ENCODE peak calls at places on chromosomes 13 and 19, in seven cellular contexts. One of them, this sample, is unnamed.

GRCh38 chr19:8592231-8593009 is 15.2 kb upstream of the MYO1F start:
- DNase-seq in sigmoid colon: peak; percentile 99
- DNase-seq in lower leg skin: peak; percentile 99
- DNase-seq in body of pancreas: peak; percentile 90
- DNase-seq in suprapubic skin: peak; percentile 98
- DNase-seq in upper lobe of left lung: peak; percentile 93
- DNase-seq in adrenal gland: peak; percentile 96
- DNase-seq in this sample: peak; percentile 97

GRCh38 chr19:14560776-14561108 is 11.1 kb downstream of the NDUFB7 start:
- DNase-seq in sigmoid colon: no peak
- DNase-seq in lower leg skin: no peak
- DNase-seq in body of pancreas: no peak
- DNase-seq in suprapubic skin: no peak
- DNase-seq in upper lobe of left lung: no peak
- DNase-seq in adrenal gland: no peak
- DNase-seq in this sample: no peak

GRCh38 chr13:24033527-24034302 is 126.8 kb upstream of the SPATA13 start:
- DNase-seq in sigmoid colon: no peak
- DNase-seq in lower leg skin: no peak
- DNase-seq in body of pancreas: peak; percentile 34
- DNase-seq in suprapubic skin: no peak
- DNase-seq in upper lobe of left lung: no peak
- DNase-seq in adrenal gland: no peak
- DNase-seq in this sample: no peak

GRCh38 chr13:48749144-48749543 is 95.4 kb downstream of the CYSLTR2 start:
- DNase-seq in sigmoid colon: no peak
- DNase-seq in lower leg skin: no peak
- DNase-seq in body of pancreas: no peak
- DNase-seq in suprapubic skin: no peak
- DNase-seq in upper lobe of left lung: no peak
- DNase-seq in adrenal gland: peak; percentile 51
- DNase-seq in this sample: peak; percentile 50

GRCh38 chr19:39160523-39160861 is 34.9 kb downstream of the PAK4 start:
- DNase-seq in sigmoid colon: peak; percentile 87
- DNase-seq in lower leg skin: no peak
- DNase-seq in body of pancreas: peak; percentile 64
- DNase-seq in suprapubic skin: no peak
- DNase-seq in upper lobe of left lung: no peak
- DNase-seq in adrenal gland: peak; percentile 50
- DNase-seq in this sample: no peak

GRCh38 chr19:48633148-48634035 is 3.8 kb downstream of the DBP start:
- DNase-seq in sigmoid colon: no peak
- DNase-seq in lower leg skin: no peak
- DNase-seq in body of pancreas: no peak
- DNase-seq in suprapubic skin: no peak
- DNase-seq in upper lobe of left lung: no peak
- DNase-seq in adrenal gland: peak; percentile 54
- DNase-seq in this sample: no peak

GRCh38 chr13:71030789-71031188 is 836.2 kb downstream of the DACH1 start:
- DNase-seq in sigmoid colon: no peak
- DNase-seq in lower leg skin: no peak
- DNase-seq in body of pancreas: no peak
- DNase-seq in suprapubic skin: no peak
- DNase-seq in upper lobe of left lung: no peak
- DNase-seq in adrenal gland: no peak
- DNase-seq in this sample: no peak

GRCh38 chr19:16969127-16969526 is 57.5 kb downstream of the CPAMD8 start:
- DNase-seq in sigmoid colon: no peak
- DNase-seq in lower leg skin: no peak
- DNase-seq in body of pancreas: no peak
- DNase-seq in suprapubic skin: no peak
- DNase-seq in upper lobe of left lung: no peak
- DNase-seq in adrenal gland: no peak
- DNase-seq in this sample: no peak

GRCh38 chr19:30692517-30692870 is 320.3 kb downstream of the ZNF536 start:
- DNase-seq in sigmoid colon: peak; percentile 72
- DNase-seq in lower leg skin: peak; percentile 79
- DNase-seq in body of pancreas: peak; percentile 33
- DNase-seq in suprapubic skin: peak; percentile 79
- DNase-seq in upper lobe of left lung: no peak
- DNase-seq in adrenal gland: no peak
- DNase-seq in this sample: no peak

GRCh38 chr13:48297131-48297786 is 6.3 kb upstream of the RB1 start:
- DNase-seq in sigmoid colon: no peak
- DNase-seq in lower leg skin: no peak
- DNase-seq in body of pancreas: no peak
- DNase-seq in suprapubic skin: no peak
- DNase-seq in upper lobe of left lung: no peak
- DNase-seq in adrenal gland: no peak
- DNase-seq in this sample: no peak

GRCh38 chr13:72648513-72649065 is 78.8 kb downstream of the MZT1 start:
- DNase-seq in sigmoid colon: no peak
- DNase-seq in lower leg skin: no peak
- DNase-seq in body of pancreas: no peak
- DNase-seq in suprapubic skin: no peak
- DNase-seq in upper lobe of left lung: no peak
- DNase-seq in adrenal gland: no peak
- DNase-seq in this sample: no peak

GRCh38 chr19:13127051-13127450 is 9.0 kb downstream of the NACC1 start:
- DNase-seq in sigmoid colon: no peak
- DNase-seq in lower leg skin: no peak
- DNase-seq in body of pancreas: no peak
- DNase-seq in suprapubic skin: no peak
- DNase-seq in upper lobe of left lung: no peak
- DNase-seq in adrenal gland: no peak
- DNase-seq in this sample: no peak

GRCh38 chr13:50366488-50367174 is 351.4 kb downstream of the KCNRG start:
- DNase-seq in sigmoid colon: no peak
- DNase-seq in lower leg skin: no peak
- DNase-seq in body of pancreas: no peak
- DNase-seq in suprapubic skin: no peak
- DNase-seq in upper lobe of left lung: no peak
- DNase-seq in adrenal gland: no peak
- DNase-seq in this sample: no peak

GRCh38 chr19:5038631-5039271 is 69.8 kb downstream of the KDM4B start:
- DNase-seq in sigmoid colon: no peak
- DNase-seq in lower leg skin: no peak
- DNase-seq in body of pancreas: no peak
- DNase-seq in suprapubic skin: no peak
- DNase-seq in upper lobe of left lung: peak; percentile 45
- DNase-seq in adrenal gland: no peak
- DNase-seq in this sample: no peak

GRCh38 chr13:44735806-44736205 is 159.7 kb upstream of the TSC22D1 start:
- DNase-seq in sigmoid colon: no peak
- DNase-seq in lower leg skin: no peak
- DNase-seq in body of pancreas: no peak
- DNase-seq in suprapubic skin: no peak
- DNase-seq in upper lobe of left lung: no peak
- DNase-seq in adrenal gland: no peak
- DNase-seq in this sample: no peak

GRCh38 chr19:49793561-49793840 is 19.6 kb downstream of the FUZ start:
- DNase-seq in sigmoid colon: no peak
- DNase-seq in lower leg skin: no peak
- DNase-seq in body of pancreas: no peak
- DNase-seq in suprapubic skin: no peak
- DNase-seq in upper lobe of left lung: no peak
- DNase-seq in adrenal gland: peak; percentile 92
- DNase-seq in this sample: no peak

GRCh38 chr13:52845766-52846566 is 2.5 kb downstream of the PCDH8 start:
- DNase-seq in sigmoid colon: no peak
- DNase-seq in lower leg skin: no peak
- DNase-seq in body of pancreas: peak; percentile 27
- DNase-seq in suprapubic skin: no peak
- DNase-seq in upper lobe of left lung: peak; percentile 87
- DNase-seq in adrenal gland: no peak
- DNase-seq in this sample: no peak

GRCh38 chr13:50844181-50844875 is 836 bp upstream of the DLEU7 start:
- DNase-seq in sigmoid colon: no peak
- DNase-seq in lower leg skin: no peak
- DNase-seq in body of pancreas: no peak
- DNase-seq in suprapubic skin: no peak
- DNase-seq in upper lobe of left lung: no peak
- DNase-seq in adrenal gland: no peak
- DNase-seq in this sample: no peak

GRCh38 chr19:42216653-42217521 is 590 bp downstream of the DEDD2 start:
- DNase-seq in sigmoid colon: peak; percentile 78
- DNase-seq in lower leg skin: peak; percentile 91
- DNase-seq in body of pancreas: peak; percentile 59
- DNase-seq in suprapubic skin: peak; percentile 83
- DNase-seq in upper lobe of left lung: peak; percentile 90
- DNase-seq in adrenal gland: no peak
- DNase-seq in this sample: peak; percentile 52

GRCh38 chr19:36573948-36574726 is 1.0 kb upstream of the ZNF529 start:
- DNase-seq in sigmoid colon: no peak
- DNase-seq in lower leg skin: no peak
- DNase-seq in body of pancreas: peak; percentile 51
- DNase-seq in suprapubic skin: no peak
- DNase-seq in upper lobe of left lung: no peak
- DNase-seq in adrenal gland: peak; percentile 17
- DNase-seq in this sample: no peak

GRCh38 chr19:799076-799881 is 2.0 kb downstream of the PTBP1 start:
- DNase-seq in sigmoid colon: no peak
- DNase-seq in lower leg skin: no peak
- DNase-seq in body of pancreas: peak; percentile 69
- DNase-seq in suprapubic skin: no peak
- DNase-seq in upper lobe of left lung: peak; percentile 81
- DNase-seq in adrenal gland: no peak
- DNase-seq in this sample: no peak

GRCh38 chr13:51222510-51223283 is 499 bp downstream of the FAM124A start:
- DNase-seq in sigmoid colon: no peak
- DNase-seq in lower leg skin: no peak
- DNase-seq in body of pancreas: no peak
- DNase-seq in suprapubic skin: no peak
- DNase-seq in upper lobe of left lung: no peak
- DNase-seq in adrenal gland: no peak
- DNase-seq in this sample: no peak

GRCh38 chr13:50030315-50030714 is 15.1 kb downstream of the KCNRG start:
- DNase-seq in sigmoid colon: no peak
- DNase-seq in lower leg skin: no peak
- DNase-seq in body of pancreas: no peak
- DNase-seq in suprapubic skin: no peak
- DNase-seq in upper lobe of left lung: no peak
- DNase-seq in adrenal gland: no peak
- DNase-seq in this sample: no peak

GRCh38 chr13:106297283-106297682 is 238.2 kb downstream of the EFNB2 start:
- DNase-seq in sigmoid colon: no peak
- DNase-seq in lower leg skin: no peak
- DNase-seq in body of pancreas: no peak
- DNase-seq in suprapubic skin: no peak
- DNase-seq in upper lobe of left lung: no peak
- DNase-seq in adrenal gland: no peak
- DNase-seq in this sample: no peak

GRCh38 chr13:106306748-106307277 is 228.6 kb downstream of the EFNB2 start:
- DNase-seq in sigmoid colon: no peak
- DNase-seq in lower leg skin: no peak
- DNase-seq in body of pancreas: no peak
- DNase-seq in suprapubic skin: no peak
- DNase-seq in upper lobe of left lung: no peak
- DNase-seq in adrenal gland: no peak
- DNase-seq in this sample: no peak

GRCh38 chr13:106302843-106303242 is 232.6 kb downstream of the EFNB2 start:
- DNase-seq in sigmoid colon: no peak
- DNase-seq in lower leg skin: no peak
- DNase-seq in body of pancreas: no peak
- DNase-seq in suprapubic skin: no peak
- DNase-seq in upper lobe of left lung: no peak
- DNase-seq in adrenal gland: no peak
- DNase-seq in this sample: no peak

GRCh38 chr13:106299616-106300015 is 235.8 kb downstream of the EFNB2 start:
- DNase-seq in sigmoid colon: no peak
- DNase-seq in lower leg skin: no peak
- DNase-seq in body of pancreas: no peak
- DNase-seq in suprapubic skin: no peak
- DNase-seq in upper lobe of left lung: no peak
- DNase-seq in adrenal gland: no peak
- DNase-seq in this sample: no peak

GRCh38 chr13:106302011-106302410 is 233.5 kb downstream of the EFNB2 start:
- DNase-seq in sigmoid colon: no peak
- DNase-seq in lower leg skin: no peak
- DNase-seq in body of pancreas: no peak
- DNase-seq in suprapubic skin: no peak
- DNase-seq in upper lobe of left lung: no peak
- DNase-seq in adrenal gland: no peak
- DNase-seq in this sample: no peak
- H3K4me3 ChIP-seq in sigmoid colon: no peak overlapping the region
- H3K4me3 ChIP-seq in lower leg skin: no peak overlapping the region
- H3K4me3 ChIP-seq in body of pancreas: no peak overlapping the region
- H3K4me3 ChIP-seq in suprapubic skin: no peak overlapping the region
- H3K4me3 ChIP-seq in upper lobe of left lung: no peak overlapping the region
- H3K4me3 ChIP-seq in adrenal gland: no peak overlapping the region
- H3K4me3 ChIP-seq in this sample: no peak overlapping the region

GRCh38 chr19:51372649-51373504 is at the start of gene NKG7:
- DNase-seq in sigmoid colon: no peak
- DNase-seq in lower leg skin: no peak
- DNase-seq in body of pancreas: no peak
- DNase-seq in suprapubic skin: no peak
- DNase-seq in upper lobe of left lung: no peak
- DNase-seq in adrenal gland: no peak
- DNase-seq in this sample: no peak
- TF ChIP-seq POLR2A in sigmoid colon: no peak
- TF ChIP-seq POLR2A in lower leg skin: no peak
- TF ChIP-seq POLR2A in body of pancreas: no peak
- TF ChIP-seq POLR2A in suprapubic skin: no peak
- TF ChIP-seq POLR2A in upper lobe of left lung: no peak
- TF ChIP-seq POLR2A in adrenal gland: no peak
- TF ChIP-seq POLR2A in this sample: no peak

DNA sequence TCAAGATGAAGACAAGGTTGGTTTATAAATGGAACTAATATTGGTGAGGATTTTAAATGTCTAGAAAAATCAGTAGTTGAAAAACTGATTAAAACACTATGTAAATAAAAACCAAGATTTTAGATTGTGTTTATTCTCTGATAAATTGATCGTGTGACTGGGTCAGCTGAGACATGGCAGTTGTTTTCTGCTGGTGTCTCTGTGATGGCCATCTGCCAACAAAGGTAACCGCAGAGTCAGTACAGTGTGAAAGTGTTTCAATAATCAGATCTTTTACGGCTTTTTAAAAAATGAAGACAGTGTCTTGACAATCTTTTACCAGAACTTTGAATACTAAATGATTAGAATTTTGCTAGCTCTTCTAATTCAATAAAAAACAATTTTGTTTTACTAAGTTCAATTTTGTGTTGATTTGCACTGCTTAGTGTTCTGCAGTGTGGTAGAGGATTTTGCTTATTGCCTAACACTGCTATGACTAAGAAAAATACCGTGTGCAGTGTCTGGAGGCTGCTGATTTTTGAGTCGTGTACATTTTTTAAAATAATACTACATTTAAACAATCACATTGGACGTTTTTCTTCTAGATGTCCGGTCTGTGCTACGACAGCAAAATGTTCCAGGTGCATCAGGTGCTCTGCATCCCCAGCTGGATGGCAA is 32.7 kb upstream of the GPR183 start:
- DNase-seq in sigmoid colon: no peak
- DNase-seq in lower leg skin: no peak
- DNase-seq in body of pancreas: peak; percentile 49
- DNase-seq in suprapubic skin: no peak
- DNase-seq in upper lobe of left lung: no peak
- DNase-seq in adrenal gland: no peak
- DNase-seq in this sample: no peak
- H3K4me3 ChIP-seq in sigmoid colon: no peak overlapping the region
- H3K4me3 ChIP-seq in lower leg skin: no peak overlapping the region
- H3K4me3 ChIP-seq in body of pancreas: no peak overlapping the region
- H3K4me3 ChIP-seq in suprapubic skin: no peak overlapping the region
- H3K4me3 ChIP-seq in upper lobe of left lung: no peak overlapping the region
- H3K4me3 ChIP-seq in adrenal gland: no peak overlapping the region
- H3K4me3 ChIP-seq in this sample: no peak overlapping the region

GRCh38 chr19:7533925-7534480 is 1.5 kb upstream of the PNPLA6 start:
- DNase-seq in sigmoid colon: peak; percentile 95
- DNase-seq in lower leg skin: peak; percentile 96
- DNase-seq in body of pancreas: peak; percentile 91
- DNase-seq in suprapubic skin: peak; percentile 92
- DNase-seq in upper lobe of left lung: peak; percentile 96
- DNase-seq in adrenal gland: peak; percentile 89
- DNase-seq in this sample: peak; percentile 90
- TF ChIP-seq POLR2A in sigmoid colon: peak; percentile 57
- TF ChIP-seq POLR2A in lower leg skin: no peak
- TF ChIP-seq POLR2A in body of pancreas: peak; percentile 70
- TF ChIP-seq POLR2A in suprapubic skin: no peak
- TF ChIP-seq POLR2A in upper lobe of left lung: peak; percentile 57
- TF ChIP-seq POLR2A in adrenal gland: no peak
- TF ChIP-seq POLR2A in this sample: peak; percentile 8